ENCODE peak calls at places on chromosomes 3 and 15, in seven cellular contexts. C is K562, X is sigmoid colon, H is suprapubic skin, E is upper lobe of left lung, P is SK-N-SH, O is transverse colon. U is an unnamed sample.

GRCh38 chr15:82105458-82106205 is 59.8 kb upstream of the MEX3B start:
- DNase-seq in C (no peak), X (peak), H (no peak), E (no peak), P (no peak), O (no peak), U (no peak)

GRCh38 chr3:5019411-5020261 is 40.4 kb downstream of the BHLHE40 start:
- DNase-seq in C (peak), X (no peak), H (no peak), E (peak), P (no peak), O (peak), U (peak)

GRCh38 chr3:51544011-51544775 is 5.7 kb downstream of the RAD54L2 start:
- DNase-seq in C (no peak), X (no peak), H (no peak), E (no peak), P (no peak), O (no peak), U (no peak)

GRCh38 chr15:70772402-70772801 is 9.0 kb upstream of the UACA start:
- DNase-seq in C (no peak), X (no peak), H (no peak), E (no peak), P (no peak), O (no peak), U (no peak)

GRCh38 chr15:80055933-80056332 is 3.5 kb upstream of the ZFAND6 start:
- DNase-seq in C (no peak), X (no peak), H (no peak), E (no peak), P (no peak), O (no peak), U (no peak)

GRCh38 chr15:71654714-71655174 is 155.6 kb upstream of the NR2E3 start:
- DNase-seq in C (no peak), X (no peak), H (no peak), E (no peak), P (peak), O (no peak), U (no peak)

GRCh38 chr3:71148455-71149060 is 435.0 kb downstream of the FOXP1 start:
- DNase-seq in C (no peak), X (no peak), H (no peak), E (no peak), P (no peak), O (no peak), U (no peak)

GRCh38 chr3:183227586-183227985 is 25.5 kb upstream of the B3GNT5 start:
- DNase-seq in C (no peak), X (no peak), H (no peak), E (no peak), P (no peak), O (no peak), U (no peak)

GRCh38 chr15:92391640-92392039 is 2.0 kb upstream of the ST8SIA2 start:
- DNase-seq in C (no peak), X (no peak), H (no peak), E (no peak), P (no peak), O (no peak), U (no peak)

GRCh38 chr3:121488628-121489027 is 57.2 kb downstream of the POLQ start:
- DNase-seq in C (no peak), X (no peak), H (no peak), E (no peak), P (no peak), O (no peak), U (no peak)

GRCh38 chr3:64267774-64268604 is 42.7 kb upstream of the PRICKLE2 start:
- DNase-seq in C (no peak), X (peak), H (peak), E (peak), P (no peak), O (peak), U (peak)

DNA sequence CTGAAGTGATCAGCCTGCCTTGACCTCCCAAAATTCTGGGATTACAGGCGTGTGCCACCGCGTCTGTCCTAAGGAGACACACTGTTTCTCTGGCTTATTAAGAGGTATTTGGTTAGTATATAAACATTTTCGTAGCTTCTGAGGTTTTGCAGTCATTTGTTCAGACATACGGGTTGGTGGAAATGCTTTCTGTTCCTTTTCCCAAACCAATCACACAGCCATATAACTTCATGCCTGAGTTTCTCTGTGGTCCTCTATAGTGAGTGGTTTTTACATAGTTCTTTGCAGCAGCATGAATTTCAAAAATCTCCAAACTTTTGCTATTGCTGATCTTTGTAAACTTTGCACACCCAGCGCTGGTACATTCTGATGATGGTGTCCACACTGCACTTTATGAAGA is 100.5 kb downstream of the AKAP13 start:
- DNase-seq in C (no peak), X (no peak), H (no peak), E (no peak), P (no peak), O (no peak), U (no peak)
- TF ChIP-seq EP300 in C (no peak), X (no peak), H (no peak), E (no peak), P (no peak), O (no peak), U (no peak)

GRCh38 chr15:83926116-83926515 is 272.2 kb downstream of the ADAMTSL3 start:
- DNase-seq in C (no peak), X (no peak), H (no peak), E (no peak), P (no peak), O (no peak), U (no peak)
- TF ChIP-seq POLR2AphosphoS5 in C (no peak), X (no peak), H (no peak), E (no peak), P (no peak), O (no peak), U (no peak)

GRCh38 chr15:64334530-64334929 is 21.4 kb downstream of the CSNK1G1 start:
- DNase-seq in C (no peak), X (no peak), H (no peak), E (no peak), P (no peak), O (peak), U (no peak)
- TF ChIP-seq EP300 in C (no peak), X (no peak), H (no peak), E (no peak), P (no peak), O (no peak), U (no peak)

GRCh38 chr3:54902286-54902685 is 25.6 kb downstream of the LRTM1 start:
- DNase-seq in C (no peak), X (no peak), H (no peak), E (no peak), P (no peak), O (no peak), U (no peak)

GRCh38 chr3:54897028-54897711 is 30.7 kb downstream of the LRTM1 start:
- DNase-seq in C (no peak), X (no peak), H (no peak), E (no peak), P (no peak), O (no peak), U (no peak)

GRCh38 chr3:54905230-54905888 is 22.5 kb downstream of the LRTM1 start:
- DNase-seq in C (no peak), X (no peak), H (no peak), E (no peak), P (no peak), O (no peak), U (no peak)

GRCh38 chr3:54899273-54899672 is 28.6 kb downstream of the LRTM1 start:
- DNase-seq in C (no peak), X (no peak), H (no peak), E (no peak), P (no peak), O (no peak), U (no peak)

DNA sequence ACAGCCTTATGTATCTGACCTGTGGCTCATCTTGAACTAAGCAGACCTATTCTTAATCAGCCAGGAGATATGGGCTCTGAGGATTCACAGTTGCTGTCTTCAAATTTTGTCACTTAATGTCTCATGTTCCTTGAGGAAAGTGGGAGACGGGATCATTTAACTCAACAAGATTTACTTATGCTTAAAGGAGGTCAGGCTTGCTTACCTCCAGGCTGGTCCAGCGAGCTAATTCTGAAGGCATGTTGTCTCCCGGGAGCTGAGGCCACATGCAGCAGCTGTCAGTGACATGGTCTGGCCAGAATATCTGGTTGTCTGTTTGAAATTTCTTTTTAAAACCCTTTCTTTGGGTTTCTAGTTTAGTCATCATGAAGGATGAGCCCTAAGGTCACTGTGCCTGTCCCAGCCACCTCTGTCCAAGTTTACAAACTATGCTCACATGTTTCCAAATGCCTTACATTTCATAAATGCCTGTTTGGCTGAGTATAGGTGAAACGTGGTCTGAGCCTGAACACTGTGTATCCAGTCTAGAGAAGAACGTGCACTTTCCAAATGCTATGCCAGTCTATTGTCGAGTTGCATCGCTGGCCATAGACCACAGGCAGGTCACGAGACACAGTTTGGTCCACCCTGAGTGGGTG is 26.8 kb downstream of the LRTM1 start:
- DNase-seq in C (no peak), X (no peak), H (no peak), E (no peak), P (no peak), O (no peak), U (no peak)
- TF ChIP-seq POLR2AphosphoS5 in C (no peak), X (no peak), H (no peak), E (no peak), P (no peak), O (no peak), U (no peak)

U was measured in stomach.